ENCODE peak calls at places on chromosomes 13 and 19, in six cellular contexts. Q, C, R, M, H and N are unnamed samples.
A peak's percentile ranks its signal among the peaks of the same experiment; 100 is the strongest.

GRCh38 chr19:1580957-1581356 is 11.7 kb downstream of the MBD3 start:
- DNase-seq in H (no peak), M (no peak), Q (no peak), C (no peak), R (no peak), N (no peak)

GRCh38 chr13:84192125-84192524 is 309.9 kb upstream of the SLITRK1 start:
- DNase-seq in Q (no peak), M (no peak), R (no peak), C (peak; percentile 78), H (no peak), N (no peak)

GRCh38 chr13:96034662-96035061 is 18.5 kb downstream of the UGGT2 start:
- DNase-seq in M (no peak), R (no peak), Q (no peak), C (no peak), H (no peak), N (no peak)

GRCh38 chr19:30437869-30438268 is 65.7 kb downstream of the ZNF536 start:
- DNase-seq in R (no peak), C (no peak), Q (no peak), H (no peak), M (no peak), N (no peak)

GRCh38 chr13:46914341-46914740 is 17.5 kb upstream of the HTR2A start:
- DNase-seq in C (no peak), M (no peak), H (no peak), Q (no peak), R (no peak), N (no peak)

GRCh38 chr13:85698236-85698635 is 101.0 kb downstream of the SLITRK6 start:
- DNase-seq in M (no peak), Q (no peak), R (no peak), C (no peak), H (no peak), N (no peak)

GRCh38 chr13:74910399-74910798 is 571.6 kb downstream of the TBC1D4 start:
- DNase-seq in M (no peak), C (no peak), R (no peak), H (no peak), Q (no peak), N (no peak)

GRCh38 chr13:43154083-43154739 is 130.8 kb downstream of the DNAJC15 start:
- DNase-seq in M (no peak), Q (no peak), C (peak; percentile 23), R (no peak), H (no peak), N (no peak)

GRCh38 chr19:39410620-39411005 is 1.9 kb upstream of the PLEKHG2 start:
- DNase-seq in C (peak; percentile 48), H (no peak), Q (no peak), M (no peak), R (peak; percentile 18), N (no peak)

GRCh38 chr19:39252458-39252857 is 3.8 kb upstream of the IFNL4 start:
- DNase-seq in R (no peak), C (no peak), Q (no peak), M (no peak), H (no peak), N (no peak)

GRCh38 chr13:50468849-50469669 is 374.4 kb downstream of the DLEU7 start:
- DNase-seq in Q (no peak), R (no peak), H (no peak), M (no peak), C (no peak), N (no peak)

GRCh38 chr19:55014714-55015113 is 23.4 kb downstream of the GP6 start:
- DNase-seq in H (no peak), C (no peak), R (no peak), Q (peak; percentile 37), M (no peak), N (peak; percentile 25)